ENCODE peak calls at places on chromosomes 6 and 20, in four cellular contexts. E is NCI-H1436; L is activated T-helper 1 cell treated with anti-CD3 and anti-CD28 coated beads, Interleukin-12 subunit alpha, Interleukin-12 subunit beta, Interleukin-2, Interleukin-4 antibody, amounts not matched to agents 30 ng/mL and 10 ng/mL and 1 ng/mL, durations not matched to agents 14 hours and 24 hours and 36 hours; O is B cell. Q is an unnamed sample.

GRCh38 chr6:107045733-107046312 is 17.8 kb downstream of the MTRES1 start:
- DNase-seq in E (no peak), O (no peak), L (no peak), Q (no peak)

GRCh38 chr6:116779569-116780164 is 14.1 kb upstream of the FAM162B start:
- DNase-seq in L (no peak), E (peak), O (peak), Q (peak)

GRCh38 chr6:79821859-79822258 is 125.5 kb downstream of the ELOVL4 start:
- DNase-seq in O (no peak), L (no peak), E (no peak), Q (no peak)

GRCh38 chr6:39075010-39075738 is 26.6 kb downstream of the GLP1R start:
- DNase-seq in O (no peak), E (no peak), L (no peak), Q (no peak)

GRCh38 chr6:127022297-127022696 is 96.2 kb upstream of the RSPO3 start:
- DNase-seq in L (no peak), O (no peak), E (no peak), Q (peak)

GRCh38 chr6:56041591-56041990 is 166.2 kb upstream of the BMP5 start:
- DNase-seq in L (no peak), E (no peak), O (no peak), Q (no peak)

GRCh38 chr20:13756551-13756950 is 28.2 kb downstream of the ESF1 start:
- DNase-seq in O (no peak), L (no peak), E (no peak), Q (no peak)

GRCh38 chr20:8490076-8490830 is 358.2 kb downstream of the PLCB1 start:
- DNase-seq in O (no peak), E (no peak), L (no peak), Q (no peak)

GRCh38 chr20:3930265-3931206 is 41.3 kb downstream of the PANK2 start:
- DNase-seq in L (no peak), E (no peak), O (no peak), Q (no peak)

GRCh38 chr20:13996265-13996664 is 949 bp downstream of the MACROD2 start:
- DNase-seq in O (no peak), L (no peak), E (no peak), Q (no peak)

GRCh38 chr6:125477849-125478248 is 176.1 kb upstream of the HDDC2 start:
- DNase-seq in E (no peak), O (no peak), L (no peak), Q (no peak)

GRCh38 chr6:166097914-166098522 is 69.6 kb downstream of the TBXT start:
- DNase-seq in L (peak), O (peak), E (no peak), Q (peak)

GRCh38 chr6:46648869-46649488 is 3.6 kb downstream of the CYP39A1 start:
- DNase-seq in L (no peak), O (no peak), E (no peak), Q (no peak)

GRCh38 chr6:167424700-167425099 is 99.8 kb downstream of the TTLL2 start:
- DNase-seq in E (no peak), L (no peak), O (no peak), Q (no peak)